ENCODE peak calls at places on chromosome 22, in eight cellular contexts. L, P, Z, S, V, G, B and E are unnamed samples.

GRCh38 chr22:26660961-26661578 is 3.7 kb downstream of the MIAT start:
- DNase-seq in L (no peak), P (no peak), Z (peak), S (no peak), V (no peak), G (no peak), B (no peak), E (no peak)

GRCh38 chr22:38469306-38469781 is 1.4 kb downstream of the KDELR3 start:
- DNase-seq in L (no peak), P (no peak), Z (no peak), S (no peak), V (no peak), G (no peak), B (no peak), E (no peak)

GRCh38 chr22:31103899-31104694 is 3.3 kb downstream of the SELENOM start:
- DNase-seq in L (no peak), P (no peak), Z (no peak), S (no peak), V (no peak), G (no peak), B (no peak), E (no peak)

GRCh38 chr22:25745341-25746011 is 3.5 kb downstream of the MYO18B start:
- DNase-seq in L (no peak), P (no peak), Z (peak), S (no peak), V (no peak), G (no peak), B (no peak), E (no peak)

GRCh38 chr22:40116496-40117200 is 61.1 kb upstream of the TNRC6B start:
- DNase-seq in L (no peak), P (no peak), Z (no peak), S (no peak), V (peak), G (peak), B (no peak), E (peak)

GRCh38 chr22:30627480-30627879 is 8.1 kb upstream of the SLC35E4 start:
- DNase-seq in L (no peak), P (no peak), Z (no peak), S (no peak), V (no peak), G (no peak), B (no peak), E (no peak)

GRCh38 chr22:43562843-43563242 is 151.0 kb downstream of the MPPED1 start:
- DNase-seq in L (no peak), P (no peak), Z (no peak), S (no peak), V (no peak), G (no peak), B (no peak), E (no peak)

GRCh38 chr22:19663821-19664325 is 50.4 kb upstream of the SEPTIN5 start:
- DNase-seq in L (peak), P (peak), Z (no peak), S (peak), V (no peak), G (no peak), B (no peak), E (no peak)

GRCh38 chr22:20567993-20568417 is 60.6 kb downstream of the MED15 start:
- DNase-seq in L (peak), P (no peak), Z (no peak), S (no peak), V (no peak), G (no peak), B (peak), E (no peak)

GRCh38 chr22:29704528-29705285 is 15.1 kb upstream of the CABP7 start:
- DNase-seq in L (no peak), P (peak), Z (no peak), S (peak), V (no peak), G (no peak), B (peak), E (no peak)

GRCh38 chr22:29195964-29196666 is 9.6 kb upstream of the EMID1 start:
- DNase-seq in L (no peak), P (no peak), Z (no peak), S (no peak), V (no peak), G (no peak), B (no peak), E (no peak)

GRCh38 chr22:50728523-50728931 is 9.5 kb upstream of the ACR start:
- DNase-seq in L (no peak), P (no peak), Z (no peak), S (no peak), V (no peak), G (no peak), B (no peak), E (no peak)

GRCh38 chr22:37472418-37473006 is 13.7 kb downstream of the MFNG start:
- DNase-seq in L (no peak), P (peak), Z (no peak), S (no peak), V (peak), G (no peak), B (no peak), E (peak)

GRCh38 chr22:41914611-41915034 is 251 bp downstream of the SHISA8 start:
- DNase-seq in L (no peak), P (no peak), Z (no peak), S (no peak), V (no peak), G (no peak), B (no peak), E (no peak)

GRCh38 chr22:19912236-19912999 is 29.2 kb upstream of the COMT start:
- DNase-seq in L (no peak), P (no peak), Z (no peak), S (no peak), V (no peak), G (no peak), B (no peak), E (no peak)

GRCh38 chr22:40009953-40010751 is 15.4 kb downstream of the FAM83F start:
- DNase-seq in L (no peak), P (no peak), Z (no peak), S (peak), V (peak), G (no peak), B (no peak), E (peak)

GRCh38 chr22:20980938-20981722 is 967 bp upstream of the LZTR1 start:
- DNase-seq in L (no peak), P (no peak), Z (no peak), S (no peak), V (no peak), G (no peak), B (no peak), E (no peak)